ENCODE peak calls at places on chromosomes 5 and 9, in four cellular contexts. F is sigmoid colon; D is cardiac fibroblast; R is effector memory CD4-positive, alpha-beta T cell. M is an unnamed sample.

GRCh38 chr9:109440797-109441287 is 57.3 kb downstream of the PTPN3 start:
- DNase-seq in R (peak), D (peak), F (no peak), M (peak)

GRCh38 chr9:127570533-127571111 is 41.5 kb upstream of the STXBP1 start:
- DNase-seq in R (no peak), F (no peak), D (no peak), M (no peak)

GRCh38 chr9:26369096-26369495 is 523.5 kb downstream of the CAAP1 start:
- DNase-seq in D (no peak), F (no peak), R (no peak), M (no peak)

GRCh38 chr5:92371889-92372235 is 988.7 kb upstream of the ARRDC3 start:
- DNase-seq in R (no peak), F (no peak), D (peak), M (no peak)

GRCh38 chr5:116527587-116527986 is 47.0 kb downstream of the SEMA6A start:
- DNase-seq in D (no peak), R (no peak), F (no peak), M (no peak)

GRCh38 chr9:95077766-95078382 is 239.6 kb downstream of the FANCC start:
- DNase-seq in R (no peak), F (peak), D (no peak), M (no peak)

GRCh38 chr5:150271923-150272322 is 17.6 kb downstream of the CAMK2A start:
- DNase-seq in F (no peak), R (no peak), D (no peak), M (no peak)

GRCh38 chr9:98787766-98788335 is 8.5 kb downstream of the ANKS6 start:
- DNase-seq in F (peak), R (no peak), D (no peak), M (no peak)

GRCh38 chr9:3879731-3880493 is 354.1 kb upstream of the RFX3 start:
- DNase-seq in F (no peak), D (no peak), R (no peak), M (peak)

GRCh38 chr5:111083323-111083722 is 8.8 kb upstream of the WDR36 start:
- DNase-seq in R (no peak), F (no peak), D (no peak), M (no peak)

GRCh38 chr9:106885451-106885850 is 22.5 kb downstream of the ZNF462 start:
- DNase-seq in D (peak), R (no peak), F (peak), M (no peak)

GRCh38 chr5:77015938-77016569 is 14.2 kb upstream of the AGGF1 start:
- DNase-seq in D (peak), F (no peak), R (no peak), M (peak)

GRCh38 chr9:126619336-126619919 is 5.7 kb downstream of the LMX1B start:
- DNase-seq in R (no peak), F (no peak), D (no peak), M (no peak)

GRCh38 chr9:5909999-5910398 is 19.3 kb downstream of the MLANA start:
- DNase-seq in F (no peak), R (no peak), D (peak), M (no peak)

GRCh38 chr9:132497731-132498130 is 84.7 kb upstream of the BARHL1 start:
- DNase-seq in F (no peak), R (no peak), D (no peak), M (no peak)

GRCh38 chr9:7871977-7872730 is 72.6 kb upstream of the DMAC1 start:
- DNase-seq in R (no peak), D (no peak), F (no peak), M (no peak)

GRCh38 chr5:120872292-120872691 is 408.2 kb downstream of the PRR16 start:
- DNase-seq in R (no peak), F (no peak), D (peak), M (no peak)

GRCh38 chr5:43389679-43390329 is 22.4 kb downstream of the CCL28 start:
- DNase-seq in D (peak), R (peak), F (no peak), M (peak)

GRCh38 chr5:142175039-142175438 is 66.5 kb downstream of the NDFIP1 start:
- DNase-seq in D (no peak), F (no peak), R (no peak), M (no peak)

GRCh38 chr5:56330806-56331205 is 97.7 kb upstream of the ANKRD55 start:
- DNase-seq in R (no peak), F (no peak), D (no peak), M (no peak)

GRCh38 chr5:15009420-15009819 is 137.8 kb upstream of the ANKH start:
- DNase-seq in F (no peak), D (peak), R (no peak), M (peak)

GRCh38 chr5:72776684-72777083 is 39.8 kb upstream of the TNPO1 start:
- DNase-seq in F (no peak), D (no peak), R (no peak), M (no peak)

GRCh38 chr5:60510049-60510448 is 189.9 kb downstream of the DEPDC1B start:
- DNase-seq in D (no peak), F (no peak), R (no peak), M (no peak)

GRCh38 chr5:79512692-79513518 is 1.0 kb downstream of the HOMER1 start:
- DNase-seq in D (peak), F (no peak), R (no peak), M (no peak)

GRCh38 chr9:134442087-134442470 is 115.8 kb downstream of the RXRA start:
- DNase-seq in F (no peak), R (no peak), D (peak), M (no peak)

GRCh38 chr9:85224729-85225128 is 517.0 kb downstream of the AGTPBP1 start:
- DNase-seq in D (peak), R (no peak), F (no peak), M (no peak)

GRCh38 chr5:33049298-33049697 is 338.2 kb downstream of the NPR3 start:
- DNase-seq in F (no peak), D (peak), R (no peak), M (no peak)

GRCh38 chr9:138008081-138008841 is 130.7 kb downstream of the CACNA1B start:
- DNase-seq in D (no peak), R (no peak), F (peak), M (no peak)

GRCh38 chr5:149079883-149080282 is 17.0 kb upstream of the SH3TC2 start:
- DNase-seq in D (no peak), F (no peak), R (no peak), M (no peak)

GRCh38 chr5:65394078-65394477 is 87.6 kb downstream of the ADAMTS6 start:
- DNase-seq in F (peak), D (peak), R (no peak), M (no peak)

GRCh38 chr5:53334431-53334941 is 145.9 kb upstream of the FST start:
- DNase-seq in R (no peak), F (no peak), D (peak), M (no peak)

GRCh38 chr5:624951-625230 is 12.8 kb downstream of the CEP72 start:
- DNase-seq in F (peak), D (no peak), R (no peak), M (no peak)

GRCh38 chr9:83979812-83980394 is at the start of gene HNRNPK:
- DNase-seq in D (peak), R (peak), F (peak), M (peak)

GRCh38 chr9:127450831-127451680 is at the start of the genes LRSAM1 and RPL12:
- DNase-seq in F (peak), D (peak), R (peak), M (peak)

GRCh38 chr5:404666-405241 is 38.2 kb upstream of the EXOC3 start:
- DNase-seq in F (peak), R (no peak), D (no peak), M (no peak)

GRCh38 chr9:33225319-33226152 is 14.4 kb upstream of the SPINK4 start:
- DNase-seq in R (peak), F (no peak), D (peak), M (peak)

GRCh38 chr9:34654317-34655083 is 2.5 kb downstream of the IL11RA start:
- DNase-seq in R (no peak), D (no peak), F (peak), M (no peak)

GRCh38 chr5:175555168-175555745 is 76.9 kb downstream of the SFXN1 start:
- DNase-seq in F (no peak), D (no peak), R (no peak), M (no peak)

DNA sequence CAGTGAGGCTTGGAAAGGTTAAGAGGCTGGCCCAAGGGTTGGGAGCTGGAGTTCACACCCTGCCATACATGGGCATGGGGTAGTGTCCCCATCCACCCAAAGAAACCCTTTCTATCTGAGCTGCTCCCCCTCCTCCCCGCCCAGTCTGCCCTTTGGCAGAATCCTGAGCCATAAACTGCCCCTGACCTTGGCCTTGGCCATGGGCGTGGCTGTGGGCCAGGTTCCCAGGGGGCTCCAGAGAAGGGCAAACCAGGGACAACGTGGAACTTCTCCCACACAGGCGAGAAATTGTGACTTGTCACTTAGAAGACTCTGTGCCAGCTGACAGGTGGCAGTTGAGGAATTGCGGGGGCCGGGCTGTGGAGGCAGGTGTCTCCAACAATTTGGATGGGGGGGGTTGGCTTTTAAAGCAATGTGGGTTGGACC is 4.8 kb downstream of the FAM78A start:
- DNase-seq in F (no peak), R (no peak), D (no peak), M (no peak)
- H3K4me3 ChIP-seq in F (no peak), R (peak), D (no peak), M (no peak)

DNA sequence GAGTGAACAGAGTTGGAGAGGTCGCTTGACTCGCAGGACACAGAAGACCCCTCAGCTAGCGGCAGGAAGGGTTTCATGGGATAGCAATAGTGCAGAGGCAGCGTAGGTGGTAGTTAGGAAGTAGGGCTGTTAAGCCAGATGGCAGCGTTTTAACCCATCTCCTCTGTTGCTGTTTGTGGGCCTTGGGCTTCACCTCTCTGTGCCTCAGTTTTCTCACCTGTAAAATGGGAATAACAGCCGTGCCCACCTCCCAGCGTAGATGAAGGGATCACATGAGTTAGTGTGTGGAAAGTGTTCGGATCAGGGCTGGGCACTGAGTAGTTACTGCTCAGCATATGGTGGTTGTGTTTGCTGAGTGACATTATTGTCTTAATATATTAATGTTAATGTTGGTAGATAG is 1.9 kb downstream of the ZNF354B start:
- DNase-seq in F (no peak), D (no peak), R (no peak), M (no peak)
- H3K4me3 ChIP-seq in F (no peak), D (no peak), R (no peak), M (no peak)

DNA sequence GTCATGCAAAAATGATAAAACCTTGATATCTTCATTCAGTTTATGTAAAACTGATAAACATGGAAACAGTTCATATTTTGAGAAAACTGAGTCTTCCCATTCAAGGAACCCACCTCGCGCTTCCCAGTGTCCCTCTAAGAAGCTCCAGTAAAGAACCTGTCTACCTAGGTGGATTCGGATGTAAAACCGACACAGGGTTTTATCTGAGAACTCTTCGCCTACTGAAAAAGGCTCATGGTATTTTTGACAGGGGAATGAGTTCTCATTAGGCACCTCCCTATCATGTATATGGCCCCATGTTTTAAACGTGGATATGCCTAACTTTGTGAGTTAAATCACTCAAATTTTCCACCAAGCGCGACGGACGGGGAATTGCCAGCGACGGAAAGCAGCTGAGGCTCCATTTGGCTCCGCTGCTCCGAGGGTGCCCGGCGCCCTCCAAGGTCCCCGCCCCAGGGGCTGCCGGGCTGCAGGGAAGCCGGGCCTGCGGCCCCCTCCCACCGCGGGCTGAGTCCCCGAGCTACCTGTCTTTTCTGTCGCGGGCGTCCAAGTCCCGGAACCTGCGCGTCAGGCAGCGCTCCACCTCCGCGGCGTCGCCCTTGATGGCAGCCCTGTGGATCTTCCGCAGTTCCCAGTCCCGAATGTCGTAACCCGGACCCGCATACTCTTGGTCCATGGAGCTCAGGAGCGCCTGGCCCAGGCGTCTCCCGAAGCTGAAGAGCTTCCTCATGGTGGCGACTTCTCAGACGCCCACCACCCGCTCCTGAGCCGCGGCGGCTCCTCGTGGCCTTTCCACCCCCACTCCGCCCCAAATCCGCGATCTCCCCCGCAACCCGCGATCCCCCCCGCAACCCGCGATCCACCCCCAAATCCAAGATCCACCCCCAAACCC is 594 bp downstream of the ANKRD18A start:
- DNase-seq in F (no peak), D (no peak), R (no peak), M (no peak)
- H3K4me3 ChIP-seq in F (peak), D (peak), R (peak), M (peak)

GRCh38 chr5:96952946-96953730 is 17.3 kb downstream of the LNPEP start:
- DNase-seq in F (no peak), D (no peak), R (no peak), M (no peak)

GRCh38 chr5:96961053-96961452 is 25.2 kb downstream of the LNPEP start:
- DNase-seq in D (peak), R (no peak), F (no peak), M (no peak)

GRCh38 chr5:96958977-96959376 is 23.1 kb downstream of the LNPEP start:
- DNase-seq in D (no peak), F (no peak), R (no peak), M (no peak)

GRCh38 chr5:96952118-96952750 is 16.4 kb downstream of the LNPEP start:
- DNase-seq in D (no peak), F (no peak), R (no peak), M (no peak)

GRCh38 chr5:96957125-96958041 is 21.5 kb downstream of the LNPEP start:
- DNase-seq in F (no peak), D (no peak), R (no peak), M (no peak)
- H3K4me3 ChIP-seq in F (no peak), D (no peak), R (peak), M (no peak)

GRCh38 chr5:147805030-147805454 is 22.5 kb upstream of the JAKMIP2 start:
- DNase-seq in F (no peak), D (no peak), R (no peak), M (no peak)
- H3K4me3 ChIP-seq in F (no peak), D (no peak), R (no peak), M (no peak)

GRCh38 chr9:114385412-114386181 is 2.2 kb downstream of the AKNA start:
- DNase-seq in F (peak), D (peak), R (peak), M (no peak)
- H3K4me3 ChIP-seq in F (peak), D (no peak), R (peak), M (no peak)

GRCh38 chr9:122226758-122227575 is 1.8 kb downstream of the LHX6 start:
- DNase-seq in R (no peak), D (no peak), F (no peak), M (no peak)
- H3K4me3 ChIP-seq in R (no peak), D (no peak), F (peak), M (no peak)

M was measured in LNCaP clone FGC.